ENCODE peak calls at places on chromosomes 12 and 14, in five cellular contexts. I is keratinocyte, K is neural progenitor cell, H is NT2/D1, B is H1. E is an unnamed sample.
A peak's percentile ranks its signal among the peaks of the same experiment; 100 is the strongest.

GRCh38 chr12:21476949-21477348 is 24.5 kb downstream of the RECQL start:
- DNase-seq in I (no peak), K (no peak), H (no peak), B (no peak), E (peak; percentile 54)

GRCh38 chr14:100981808-100982207 is 78.3 kb upstream of the RTL1 start:
- DNase-seq in I (no peak), K (no peak), H (no peak), B (no peak), E (peak; percentile 15)

GRCh38 chr14:51095854-51096823 is 1.2 kb upstream of the TRIM9 start:
- DNase-seq in I (no peak), K (peak; percentile 17), H (no peak), B (no peak), E (peak; percentile 4)

GRCh38 chr14:98069712-98070133 is 1202.3 kb downstream of the BCL11B start:
- DNase-seq in I (peak; percentile 82), K (peak; percentile 42), H (peak; percentile 33), B (peak; percentile 15), E (no peak)

GRCh38 chr12:120229583-120230325 is 28.8 kb upstream of the RPLP0 start:
- DNase-seq in I (peak; percentile 95), K (peak; percentile 33), H (no peak), B (no peak), E (peak; percentile 50)

GRCh38 chr14:99508896-99509629 is 27.9 kb downstream of the CCNK start:
- DNase-seq in I (no peak), K (peak; percentile 21), H (no peak), B (no peak), E (no peak)

GRCh38 chr12:90729741-90730140 is 225.2 kb downstream of the CCER1 start:
- DNase-seq in I (no peak), K (no peak), H (no peak), B (no peak), E (peak; percentile 20)

GRCh38 chr14:106790189-106791036 is 1264.0 kb downstream of the TMEM121 start:
- DNase-seq in I (no peak), K (peak; percentile 2), H (peak; percentile 13), B (no peak), E (no peak)

GRCh38 chr12:57096099-57096572 is 7.2 kb downstream of the NAB2 start:
- DNase-seq in I (peak; percentile 98), K (no peak), H (no peak), B (no peak), E (no peak)

GRCh38 chr14:66228267-66228970 is 257.8 kb upstream of the CCDC196 start:
- DNase-seq in I (peak; percentile 38), K (no peak), H (no peak), B (no peak), E (no peak)

GRCh38 chr14:78297843-78298242 is 127.7 kb downstream of the NRXN3 start:
- DNase-seq in I (no peak), K (peak; percentile 34), H (no peak), B (no peak), E (no peak)

GRCh38 chr12:46554461-46554860 is 181.9 kb upstream of the SLC38A2 start:
- DNase-seq in I (no peak), K (no peak), H (no peak), B (no peak), E (peak; percentile 35)

GRCh38 chr12:59823535-59823934 is 227.7 kb downstream of the SLC16A7 start:
- DNase-seq in I (no peak), K (no peak), H (no peak), B (no peak), E (peak; percentile 23)

GRCh38 chr12:5969974-5970690 is 25.1 kb upstream of the ANO2 start:
- DNase-seq in I (no peak), K (no peak), H (no peak), B (no peak), E (no peak)
- H3K9ac ChIP-seq in I (no peak overlapping the region), K (no peak overlapping the region), H (no peak overlapping the region), B (no peak overlapping the region), E (no peak overlapping the region)

DNA sequence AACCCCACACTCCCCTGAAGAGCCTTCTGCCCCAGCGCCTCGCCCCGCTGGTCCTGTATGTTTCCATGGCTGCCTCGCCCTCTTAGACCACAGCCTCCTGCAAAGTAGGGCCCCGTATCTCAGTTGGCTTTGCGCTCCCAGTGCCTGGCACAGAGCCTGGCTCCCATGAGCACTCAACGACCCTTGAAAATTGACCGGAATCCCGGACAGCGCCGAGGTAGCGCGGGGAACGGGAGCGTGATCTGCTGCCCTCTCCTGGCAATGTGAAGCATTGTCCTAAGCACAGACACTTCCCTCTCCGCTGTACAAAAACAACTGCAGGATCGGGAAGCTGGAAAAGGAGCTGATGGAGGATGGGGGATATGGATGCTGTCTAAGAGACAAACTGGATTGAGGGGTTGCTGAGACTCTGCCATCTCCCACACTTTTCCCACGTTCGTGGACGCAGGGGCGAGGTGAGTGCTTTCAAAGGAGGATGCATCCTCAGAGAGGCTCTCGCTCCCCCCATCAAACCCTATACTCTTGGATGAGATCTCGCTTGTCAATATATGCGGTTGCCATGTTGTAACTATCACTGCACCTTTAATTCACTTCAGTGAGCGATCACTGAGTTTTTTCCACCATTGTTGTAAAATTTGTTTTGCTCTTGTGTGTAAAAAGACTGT is 10.7 kb upstream of the FKBP4 start:
- DNase-seq in I (no peak), K (peak; percentile 80), H (peak; percentile 85), B (no peak), E (peak; percentile 77)
- H3K4me3 ChIP-seq in I (no peak overlapping the region), K (no peak overlapping the region), H (no peak overlapping the region), B (no peak overlapping the region), E (peak overlapping the region; percentile 73)

GRCh38 chr12:12723147-12723680 is 6.0 kb downstream of the CDKN1B start:
- DNase-seq in I (no peak), K (no peak), H (no peak), B (no peak), E (no peak)

GRCh38 chr12:12724421-12725085 is 7.4 kb downstream of the CDKN1B start:
- DNase-seq in I (no peak), K (peak; percentile 47), H (no peak), B (no peak), E (peak; percentile 54)

GRCh38 chr12:12725086-12725955 is 8.2 kb downstream of the CDKN1B start:
- DNase-seq in I (peak; percentile 85), K (peak; percentile 95), H (peak; percentile 100), B (no peak), E (peak; percentile 98)

GRCh38 chr12:12722351-12723146 is 5.4 kb downstream of the CDKN1B start:
- DNase-seq in I (no peak), K (no peak), H (no peak), B (no peak), E (peak; percentile 49)

DNA sequence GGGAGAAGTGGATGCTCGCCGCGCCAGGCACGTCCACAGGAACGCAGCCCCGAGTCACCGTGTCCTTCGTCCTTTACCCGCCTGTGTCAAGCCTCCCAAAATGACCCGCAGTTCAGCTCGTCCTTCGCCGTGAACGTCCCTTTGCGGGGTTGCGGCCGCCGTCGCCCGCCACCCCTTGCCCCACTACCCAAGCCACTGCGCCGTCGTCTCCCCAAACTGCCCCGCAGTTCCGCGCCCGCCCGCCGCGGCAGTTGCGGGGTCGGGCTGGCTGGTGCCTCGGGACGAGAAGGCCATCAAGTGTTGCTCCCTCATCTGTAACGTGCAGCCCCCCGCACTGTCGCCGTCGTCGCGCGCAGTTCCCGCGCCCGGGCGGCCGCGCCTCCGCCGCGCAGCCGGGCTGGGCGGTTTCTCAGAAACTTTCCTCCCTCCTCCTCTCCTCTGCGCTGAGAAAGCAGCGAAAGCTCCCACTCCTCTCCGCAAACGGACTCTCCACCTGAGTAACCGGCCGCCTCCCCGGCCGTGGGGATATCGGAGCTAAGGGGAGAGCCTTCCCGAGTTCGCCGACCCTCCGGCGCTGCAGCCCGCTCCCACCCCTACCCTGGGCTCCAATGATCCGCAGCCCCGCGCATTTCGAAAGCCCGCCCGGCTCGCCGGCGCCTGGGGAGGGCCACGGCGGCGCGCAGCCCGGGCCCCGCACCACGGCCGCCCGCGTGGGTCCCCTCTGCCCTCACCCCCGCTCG is 6.7 kb downstream of the CDKN1B start:
- DNase-seq in I (no peak), K (peak; percentile 64), H (no peak), B (no peak), E (peak; percentile 73)
- H3K4me1 ChIP-seq in I (peaks cover 26% of the 10 kb centered on the region), K (peaks cover 45% of the 10 kb centered on the region), H (peaks cover 7% of the 10 kb centered on the region), B (no peaks in the 10 kb centered on the region), E (peaks cover 46% of the 10 kb centered on the region)

GRCh38 chr12:65631621-65632111 is 192.6 kb upstream of the HMGA2 start:
- DNase-seq in I (peak; percentile 97), K (no peak), H (no peak), B (no peak), E (peak; percentile 97)
- H3K9ac ChIP-seq in I (peak overlapping the region; percentile 75), K (no peak overlapping the region), H (no peak overlapping the region), B (no peak overlapping the region), E (peak overlapping the region; percentile 68)

GRCh38 chr12:92625639-92626310 is 77.0 kb upstream of the PLEKHG7 start:
- DNase-seq in I (no peak), K (no peak), H (no peak), B (no peak), E (no peak)

GRCh38 chr12:92623386-92623785 is 79.4 kb upstream of the PLEKHG7 start:
- DNase-seq in I (no peak), K (no peak), H (no peak), B (no peak), E (no peak)

GRCh38 chr12:92621833-92622232 is 81.0 kb upstream of the PLEKHG7 start:
- DNase-seq in I (no peak), K (no peak), H (no peak), B (no peak), E (peak; percentile 20)

GRCh38 chr12:92621312-92621711 is 81.5 kb upstream of the PLEKHG7 start:
- DNase-seq in I (no peak), K (no peak), H (no peak), B (no peak), E (no peak)

DNA sequence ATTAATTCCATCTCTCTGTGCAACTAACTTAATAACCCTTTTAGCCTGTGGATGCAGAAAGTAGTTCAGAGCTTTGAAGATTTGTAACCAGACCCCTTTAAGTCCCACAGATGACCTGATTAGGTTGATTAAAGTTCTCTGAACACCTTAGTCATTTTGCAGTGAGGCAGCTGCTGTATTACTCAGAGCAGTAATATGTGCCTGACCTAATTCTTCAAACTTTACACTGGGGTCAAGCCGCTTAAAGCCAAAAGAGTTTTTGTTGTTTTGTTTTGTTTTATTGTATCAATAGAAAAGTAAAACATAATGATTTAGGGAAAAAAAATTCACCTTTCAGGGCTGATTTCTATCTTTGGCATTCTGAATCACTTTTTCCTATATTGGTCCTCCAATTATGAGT is 78.6 kb upstream of the PLEKHG7 start:
- DNase-seq in I (no peak), K (no peak), H (no peak), B (no peak), E (peak; percentile 39)
- H3K4me3 ChIP-seq in I (no peak overlapping the region), K (no peak overlapping the region), H (no peak overlapping the region), B (no peak overlapping the region), E (no peak overlapping the region)

GRCh38 chr12:32136404-32136803 is 29.8 kb downstream of the BICD1 start:
- DNase-seq in I (no peak), K (no peak), H (no peak), B (no peak), E (no peak)

GRCh38 chr12:32134144-32134888 is 27.7 kb downstream of the BICD1 start:
- DNase-seq in I (no peak), K (no peak), H (no peak), B (no peak), E (no peak)

GRCh38 chr12:32135967-32136366 is 29.3 kb downstream of the BICD1 start:
- DNase-seq in I (no peak), K (no peak), H (no peak), B (no peak), E (no peak)

GRCh38 chr12:32140867-32141266 is 34.2 kb downstream of the BICD1 start:
- DNase-seq in I (no peak), K (no peak), H (no peak), B (no peak), E (no peak)

GRCh38 chr12:32139064-32139421 is 32.4 kb downstream of the BICD1 start:
- DNase-seq in I (no peak), K (peak; percentile 24), H (no peak), B (no peak), E (peak; percentile 49)
- H3K4me1 ChIP-seq in I (peaks cover 4% of the 10 kb centered on the region), K (peaks cover 51% of the 10 kb centered on the region), H (peaks cover 2% of the 10 kb centered on the region), B (peaks cover 2% of the 10 kb centered on the region), E (peaks cover 15% of the 10 kb centered on the region)